ENCODE peak calls at places on chromosome 17, in four cellular contexts. One of them, this sample, is unnamed.

GRCh38 chr17:16352838-16353701 is at the start of gene CENPV:
- DNase-seq in iPS DF 6.9: no peak
- DNase-seq in fibroblast of lung: peak; percentile 32
- DNase-seq in HAP-1: peak; percentile 79
- DNase-seq in this sample: no peak

GRCh38 chr17:63675607-63676539 is 24.1 kb downstream of the LIMD2 start:
- DNase-seq in iPS DF 6.9: no peak
- DNase-seq in fibroblast of lung: peak; percentile 90
- DNase-seq in HAP-1: peak; percentile 83
- DNase-seq in this sample: peak; percentile 67

GRCh38 chr17:32523017-32523680 is 36.4 kb downstream of the CDK5R1 start:
- DNase-seq in iPS DF 6.9: no peak
- DNase-seq in fibroblast of lung: no peak
- DNase-seq in HAP-1: no peak
- DNase-seq in this sample: no peak

GRCh38 chr17:51260960-51261958 is 913 bp downstream of the UTP18 start:
- DNase-seq in iPS DF 6.9: no peak
- DNase-seq in fibroblast of lung: no peak
- DNase-seq in HAP-1: peak; percentile 82
- DNase-seq in this sample: no peak

GRCh38 chr17:12078791-12079190 is 58.1 kb downstream of the MAP2K4 start:
- DNase-seq in iPS DF 6.9: no peak
- DNase-seq in fibroblast of lung: peak; percentile 78
- DNase-seq in HAP-1: no peak
- DNase-seq in this sample: no peak

GRCh38 chr17:51000835-51001638 is 119.6 kb downstream of the SPAG9 start:
- DNase-seq in iPS DF 6.9: peak; percentile 13
- DNase-seq in fibroblast of lung: peak; percentile 87
- DNase-seq in HAP-1: peak; percentile 33
- DNase-seq in this sample: no peak

GRCh38 chr17:80679816-80680215 is 135.2 kb downstream of the RPTOR start:
- DNase-seq in iPS DF 6.9: no peak
- DNase-seq in fibroblast of lung: no peak
- DNase-seq in HAP-1: no peak
- DNase-seq in this sample: no peak

GRCh38 chr17:42411321-42411820 is 11.7 kb downstream of the CAVIN1 start:
- DNase-seq in iPS DF 6.9: no peak
- DNase-seq in fibroblast of lung: no peak
- DNase-seq in HAP-1: no peak
- DNase-seq in this sample: no peak

GRCh38 chr17:2719861-2720260 is 8.3 kb upstream of the CLUH start:
- DNase-seq in iPS DF 6.9: no peak
- DNase-seq in fibroblast of lung: no peak
- DNase-seq in HAP-1: no peak
- DNase-seq in this sample: no peak

GRCh38 chr17:63278731-63279442 is 167.2 kb downstream of the CYB561 start:
- DNase-seq in iPS DF 6.9: no peak
- DNase-seq in fibroblast of lung: no peak
- DNase-seq in HAP-1: no peak
- DNase-seq in this sample: no peak

GRCh38 chr17:53496356-53496755 is 326.4 kb upstream of the KIF2B start:
- DNase-seq in iPS DF 6.9: no peak
- DNase-seq in fibroblast of lung: no peak
- DNase-seq in HAP-1: no peak
- DNase-seq in this sample: no peak

GRCh38 chr17:1122681-1123396 is 56.9 kb downstream of the ABR start:
- DNase-seq in iPS DF 6.9: no peak
- DNase-seq in fibroblast of lung: peak; percentile 67
- DNase-seq in HAP-1: peak; percentile 92
- DNase-seq in this sample: no peak

GRCh38 chr17:2124391-2124790 is 69.5 kb downstream of the HIC1 start:
- DNase-seq in iPS DF 6.9: no peak
- DNase-seq in fibroblast of lung: no peak
- DNase-seq in HAP-1: no peak
- DNase-seq in this sample: no peak

GRCh38 chr17:20116683-20117309 is 107.6 kb downstream of the SPECC1 start:
- DNase-seq in iPS DF 6.9: no peak
- DNase-seq in fibroblast of lung: peak; percentile 65
- DNase-seq in HAP-1: peak; percentile 77
- DNase-seq in this sample: no peak

GRCh38 chr17:75024686-75025397 is 12.4 kb downstream of the MRPL58 start:
- DNase-seq in iPS DF 6.9: no peak
- DNase-seq in fibroblast of lung: no peak
- DNase-seq in HAP-1: no peak
- DNase-seq in this sample: no peak

GRCh38 chr17:259341-259976 is 78.0 kb upstream of the DOC2B start:
- DNase-seq in iPS DF 6.9: no peak
- DNase-seq in fibroblast of lung: no peak
- DNase-seq in HAP-1: no peak
- DNase-seq in this sample: no peak

GRCh38 chr17:71547904-71548303 is 572.9 kb upstream of the SOX9 start:
- DNase-seq in iPS DF 6.9: no peak
- DNase-seq in fibroblast of lung: no peak
- DNase-seq in HAP-1: no peak
- DNase-seq in this sample: no peak

GRCh38 chr17:11140028-11140427 is 101.0 kb upstream of the SHISA6 start:
- DNase-seq in iPS DF 6.9: no peak
- DNase-seq in fibroblast of lung: no peak
- DNase-seq in HAP-1: no peak
- DNase-seq in this sample: no peak

GRCh38 chr17:63550816-63551639 is 751 bp downstream of the DCAF7 start:
- DNase-seq in iPS DF 6.9: no peak
- DNase-seq in fibroblast of lung: peak; percentile 20
- DNase-seq in HAP-1: peak; percentile 82
- DNase-seq in this sample: no peak

GRCh38 chr17:31448467-31449077 is 57.1 kb downstream of the RAB11FIP4 start:
- DNase-seq in iPS DF 6.9: no peak
- DNase-seq in fibroblast of lung: peak; percentile 70
- DNase-seq in HAP-1: no peak
- DNase-seq in this sample: no peak

GRCh38 chr17:47955497-47956461 is 1.9 kb downstream of the PRR15L start:
- DNase-seq in iPS DF 6.9: no peak
- DNase-seq in fibroblast of lung: no peak
- DNase-seq in HAP-1: no peak
- DNase-seq in this sample: no peak

GRCh38 chr17:64255764-64256163 is 7.3 kb downstream of the TEX2 start:
- DNase-seq in iPS DF 6.9: no peak
- DNase-seq in fibroblast of lung: no peak
- DNase-seq in HAP-1: no peak
- DNase-seq in this sample: no peak

GRCh38 chr17:81009124-81009523 is 17.5 kb downstream of the CHMP6 start:
- DNase-seq in iPS DF 6.9: no peak
- DNase-seq in fibroblast of lung: no peak
- DNase-seq in HAP-1: no peak
- DNase-seq in this sample: no peak

GRCh38 chr17:48791128-48792032 is 25.6 kb downstream of the TTLL6 start:
- DNase-seq in iPS DF 6.9: peak; percentile 67
- DNase-seq in fibroblast of lung: peak; percentile 85
- DNase-seq in HAP-1: peak; percentile 91
- DNase-seq in this sample: peak; percentile 32

GRCh38 chr17:74598346-74599022 is 6.4 kb upstream of the CD300LD start:
- DNase-seq in iPS DF 6.9: no peak
- DNase-seq in fibroblast of lung: no peak
- DNase-seq in HAP-1: no peak
- DNase-seq in this sample: no peak

GRCh38 chr17:1829579-1830257 is at the start of the genes RPA1 and SMYD4:
- DNase-seq in iPS DF 6.9: peak; percentile 47
- DNase-seq in fibroblast of lung: peak; percentile 83
- DNase-seq in HAP-1: peak; percentile 93
- DNase-seq in this sample: peak; percentile 41

GRCh38 chr17:2050871-2051387 is 4.0 kb upstream of the HIC1 start:
- DNase-seq in iPS DF 6.9: no peak
- DNase-seq in fibroblast of lung: peak; percentile 45
- DNase-seq in HAP-1: peak; percentile 53
- DNase-seq in this sample: no peak

GRCh38 chr17:74163836-74164235 is 39.6 kb upstream of the RPL38 start:
- DNase-seq in iPS DF 6.9: no peak
- DNase-seq in fibroblast of lung: no peak
- DNase-seq in HAP-1: no peak
- DNase-seq in this sample: no peak

GRCh38 chr17:34974794-34975428 is 5.4 kb upstream of the LIG3 start:
- DNase-seq in iPS DF 6.9: no peak
- DNase-seq in fibroblast of lung: no peak
- DNase-seq in HAP-1: no peak
- DNase-seq in this sample: no peak

GRCh38 chr17:82487898-82488297 is 29.4 kb downstream of the NARF start:
- DNase-seq in iPS DF 6.9: no peak
- DNase-seq in fibroblast of lung: no peak
- DNase-seq in HAP-1: no peak
- DNase-seq in this sample: no peak

GRCh38 chr17:55301521-55302406 is 37.0 kb downstream of the HLF start:
- DNase-seq in iPS DF 6.9: no peak
- DNase-seq in fibroblast of lung: no peak
- DNase-seq in HAP-1: no peak
- DNase-seq in this sample: no peak

GRCh38 chr17:2423271-2423670 is 22.4 kb upstream of the MNT start:
- DNase-seq in iPS DF 6.9: no peak
- DNase-seq in fibroblast of lung: no peak
- DNase-seq in HAP-1: no peak
- DNase-seq in this sample: no peak

GRCh38 chr17:31674305-31674704 is 184.7 kb downstream of the COPRS start:
- DNase-seq in iPS DF 6.9: no peak
- DNase-seq in fibroblast of lung: peak; percentile 54
- DNase-seq in HAP-1: no peak
- DNase-seq in this sample: no peak

GRCh38 chr17:29549169-29549935 is 17.5 kb downstream of the ABHD15 start:
- DNase-seq in iPS DF 6.9: no peak
- DNase-seq in fibroblast of lung: peak; percentile 53
- DNase-seq in HAP-1: peak; percentile 63
- DNase-seq in this sample: no peak

GRCh38 chr17:29667969-29668368 is 45.3 kb upstream of the CORO6 start:
- DNase-seq in iPS DF 6.9: no peak
- DNase-seq in fibroblast of lung: no peak
- DNase-seq in HAP-1: no peak
- DNase-seq in this sample: no peak

DNA sequence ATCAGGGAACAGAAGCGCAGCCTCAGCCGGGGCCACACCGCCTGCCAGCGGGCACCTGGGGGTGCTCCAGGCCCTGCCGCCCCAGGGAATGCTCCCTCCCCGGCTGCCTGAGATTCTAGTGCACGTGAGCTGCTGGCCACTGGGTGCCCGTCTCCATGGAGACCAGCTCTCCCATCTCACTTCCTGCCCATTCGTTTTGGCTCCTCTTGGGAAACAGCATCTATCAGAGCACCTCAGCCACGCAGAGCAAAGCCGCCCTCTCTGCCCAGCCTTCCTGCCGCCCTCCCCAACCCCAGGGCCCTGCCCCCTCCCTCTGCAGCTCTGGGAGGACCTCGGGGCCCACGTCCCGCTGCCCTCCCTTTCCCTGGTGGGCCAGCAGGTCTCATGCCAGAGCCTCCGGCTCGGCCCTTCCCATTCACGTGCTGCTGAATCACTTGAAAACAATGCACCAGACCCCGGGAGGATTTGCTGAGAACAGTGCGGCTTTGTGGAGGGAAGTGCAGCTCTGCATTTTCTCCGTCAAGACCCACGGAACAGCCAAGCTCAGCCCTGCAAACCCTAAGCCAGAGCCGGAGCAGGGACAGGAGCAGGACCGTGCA is 19.4 kb downstream of the CEP295NL start:
- DNase-seq in iPS DF 6.9: no peak
- DNase-seq in fibroblast of lung: peak; percentile 97
- DNase-seq in HAP-1: peak; percentile 72
- DNase-seq in this sample: peak; percentile 38
- H3K4me1 ChIP-seq in iPS DF 6.9: peaks cover 10% of the 10 kb centered on the region
- H3K4me1 ChIP-seq in fibroblast of lung: peaks cover 58% of the 10 kb centered on the region
- H3K4me1 ChIP-seq in HAP-1: peaks cover 11% of the 10 kb centered on the region
- H3K4me1 ChIP-seq in this sample: peaks cover 80% of the 10 kb centered on the region

GRCh38 chr17:37479025-37479424 is 10.7 kb upstream of the DUSP14 start:
- DNase-seq in iPS DF 6.9: no peak
- DNase-seq in fibroblast of lung: no peak
- DNase-seq in HAP-1: no peak
- DNase-seq in this sample: no peak
- H3K4me1 ChIP-seq in iPS DF 6.9: peaks cover 5% of the 10 kb centered on the region
- H3K4me1 ChIP-seq in fibroblast of lung: peaks cover 34% of the 10 kb centered on the region
- H3K4me1 ChIP-seq in HAP-1: peaks cover 11% of the 10 kb centered on the region
- H3K4me1 ChIP-seq in this sample: no peaks in the 10 kb centered on the region

GRCh38 chr17:44808156-44808555 is 21.9 kb downstream of the GJC1 start:
- DNase-seq in iPS DF 6.9: no peak
- DNase-seq in fibroblast of lung: no peak
- DNase-seq in HAP-1: no peak
- DNase-seq in this sample: no peak
- H3K4me1 ChIP-seq in iPS DF 6.9: no peaks in the 10 kb centered on the region
- H3K4me1 ChIP-seq in fibroblast of lung: peaks cover 12% of the 10 kb centered on the region
- H3K4me1 ChIP-seq in HAP-1: no peaks in the 10 kb centered on the region
- H3K4me1 ChIP-seq in this sample: peaks cover 55% of the 10 kb centered on the region

DNA sequence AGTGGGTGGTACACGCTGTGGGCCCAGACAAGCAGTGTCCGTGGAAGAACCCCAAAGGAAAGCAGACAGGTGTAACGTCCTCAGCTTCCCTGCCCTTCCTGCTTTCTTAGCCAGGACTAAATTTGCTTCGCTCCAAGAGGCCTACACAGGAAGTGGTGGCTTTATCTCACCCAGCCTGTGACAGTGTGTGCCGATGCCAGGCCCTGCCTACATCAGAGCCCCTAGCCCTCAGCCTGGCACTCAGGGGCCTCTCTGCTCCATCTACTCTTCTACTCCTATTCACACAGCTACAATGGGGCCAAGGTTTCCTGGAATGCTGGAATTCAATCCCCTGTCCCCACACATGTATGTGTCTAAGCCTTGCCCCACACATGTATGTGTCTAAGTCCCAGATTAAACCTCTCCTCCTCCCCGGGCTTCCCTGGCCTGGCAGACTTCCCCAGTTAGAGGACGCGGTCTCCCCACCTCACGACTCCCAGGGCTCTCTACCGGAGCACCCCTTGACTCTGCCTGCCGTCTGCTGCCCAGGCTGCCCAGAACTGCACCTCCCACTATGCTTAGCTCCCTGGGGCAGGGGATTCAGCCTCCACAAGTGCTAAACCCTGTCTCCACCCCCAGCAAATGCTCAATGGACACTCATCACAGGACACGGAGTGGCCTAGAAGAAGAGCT is 8.2 kb downstream of the PGAP3 start:
- DNase-seq in iPS DF 6.9: no peak
- DNase-seq in fibroblast of lung: no peak
- DNase-seq in HAP-1: no peak
- DNase-seq in this sample: no peak
- H3K4me1 ChIP-seq in iPS DF 6.9: no peaks in the 10 kb centered on the region
- H3K4me1 ChIP-seq in fibroblast of lung: no peaks in the 10 kb centered on the region
- H3K4me1 ChIP-seq in HAP-1: no peaks in the 10 kb centered on the region
- H3K4me1 ChIP-seq in this sample: peaks cover 53% of the 10 kb centered on the region

GRCh38 chr17:7586673-7587419 is 3.0 kb downstream of the SOX15 start:
- DNase-seq in iPS DF 6.9: no peak
- DNase-seq in fibroblast of lung: no peak
- DNase-seq in HAP-1: peak; percentile 57
- DNase-seq in this sample: no peak
- H3K4me1 ChIP-seq in iPS DF 6.9: peaks cover 7% of the 10 kb centered on the region
- H3K4me1 ChIP-seq in fibroblast of lung: peaks cover 58% of the 10 kb centered on the region
- H3K4me1 ChIP-seq in HAP-1: peaks cover 21% of the 10 kb centered on the region
- H3K4me1 ChIP-seq in this sample: peaks cover 22% of the 10 kb centered on the region

This sample was measured in thoracic aorta.